ENCODE peak calls at places on chromosomes 2 and 18, in nine cellular contexts. H is H9; T is CD8-positive, alpha-beta T cell; K is AG09319; R is A549; P is adrenal gland; W is endodermal cell; A is epithelial cell of proximal tubule; Q is body of pancreas. Y is an unnamed sample.
A peak's percentile ranks its signal among the peaks of the same experiment; 100 is the strongest.

GRCh38 chr2:238698451-238699306 is 149.2 kb upstream of the TWIST2 start:
- DNase-seq in K (no peak), Q (no peak), H (no peak), A (no peak), T (no peak), P (no peak), W (peak; percentile 20), R (no peak), Y (no peak)

GRCh38 chr2:65204461-65205230 is 23.0 kb upstream of the ACTR2 start:
- DNase-seq in P (no peak), T (no peak), R (no peak), H (no peak), Q (no peak), K (no peak), A (no peak), W (no peak), Y (no peak)

GRCh38 chr2:195559431-195559914 is 97.6 kb upstream of the SLC39A10 start:
- DNase-seq in P (no peak), A (no peak), T (peak; percentile 78), W (no peak), R (no peak), H (peak; percentile 53), Q (peak; percentile 51), K (peak; percentile 64), Y (peak; percentile 77)

GRCh38 chr2:238821391-238821790 is 26.5 kb upstream of the TWIST2 start:
- DNase-seq in P (no peak), A (peak; percentile 82), K (no peak), Q (no peak), T (no peak), W (no peak), H (no peak), R (no peak), Y (no peak)

GRCh38 chr18:10081477-10081876 is 167.7 kb downstream of the VAPA start:
- DNase-seq in W (no peak), A (no peak), Q (no peak), R (no peak), P (no peak), T (no peak), H (no peak), K (no peak), Y (no peak)

GRCh38 chr2:182597570-182597969 is 118.5 kb upstream of the DNAJC10 start:
- DNase-seq in Q (no peak), R (no peak), P (no peak), T (no peak), K (no peak), W (no peak), A (no peak), H (no peak), Y (no peak)

GRCh38 chr18:59268722-59269562 is 4.3 kb downstream of the RAX start:
- DNase-seq in A (no peak), W (peak; percentile 94), P (no peak), H (peak; percentile 89), K (no peak), Q (peak; percentile 46), T (no peak), R (peak; percentile 57), Y (no peak)

GRCh38 chr2:142180820-142181533 is 50.2 kb upstream of the LRP1B start:
- DNase-seq in Q (peak; percentile 21), R (no peak), W (peak; percentile 92), P (no peak), A (no peak), T (no peak), H (peak; percentile 86), K (no peak), Y (no peak)

GRCh38 chr2:26585100-26585499 is 56.1 kb downstream of the CIB4 start:
- DNase-seq in T (no peak), R (no peak), P (no peak), Q (no peak), K (no peak), A (no peak), H (peak; percentile 20), W (no peak), Y (no peak)

GRCh38 chr2:95530734-95531133 is 46.2 kb upstream of the TRIM43B start:
- DNase-seq in K (no peak), W (no peak), Q (no peak), R (no peak), A (no peak), T (no peak), P (no peak), H (no peak), Y (no peak)

GRCh38 chr2:200308421-200309295 is 2.2 kb downstream of the SPATS2L start:
- DNase-seq in P (no peak), R (no peak), T (no peak), H (no peak), Q (no peak), K (no peak), A (no peak), W (no peak), Y (no peak)

GRCh38 chr2:200308001-200308400 is 1.5 kb downstream of the SPATS2L start:
- DNase-seq in H (no peak), A (no peak), R (no peak), K (no peak), P (no peak), T (no peak), W (no peak), Q (no peak), Y (no peak)

GRCh38 chr2:200305797-200306718 is at the start of gene SPATS2L:
- DNase-seq in R (peak; percentile 55), A (no peak), K (peak; percentile 74), Q (peak; percentile 75), T (peak; percentile 55), P (peak; percentile 76), W (peak; percentile 87), H (peak; percentile 65), Y (peak; percentile 49)

GRCh38 chr2:200306719-200306968 is 151 bp downstream of the SPATS2L start:
- DNase-seq in A (no peak), W (no peak), H (no peak), P (no peak), Q (no peak), K (no peak), T (no peak), R (no peak), Y (no peak)

DNA sequence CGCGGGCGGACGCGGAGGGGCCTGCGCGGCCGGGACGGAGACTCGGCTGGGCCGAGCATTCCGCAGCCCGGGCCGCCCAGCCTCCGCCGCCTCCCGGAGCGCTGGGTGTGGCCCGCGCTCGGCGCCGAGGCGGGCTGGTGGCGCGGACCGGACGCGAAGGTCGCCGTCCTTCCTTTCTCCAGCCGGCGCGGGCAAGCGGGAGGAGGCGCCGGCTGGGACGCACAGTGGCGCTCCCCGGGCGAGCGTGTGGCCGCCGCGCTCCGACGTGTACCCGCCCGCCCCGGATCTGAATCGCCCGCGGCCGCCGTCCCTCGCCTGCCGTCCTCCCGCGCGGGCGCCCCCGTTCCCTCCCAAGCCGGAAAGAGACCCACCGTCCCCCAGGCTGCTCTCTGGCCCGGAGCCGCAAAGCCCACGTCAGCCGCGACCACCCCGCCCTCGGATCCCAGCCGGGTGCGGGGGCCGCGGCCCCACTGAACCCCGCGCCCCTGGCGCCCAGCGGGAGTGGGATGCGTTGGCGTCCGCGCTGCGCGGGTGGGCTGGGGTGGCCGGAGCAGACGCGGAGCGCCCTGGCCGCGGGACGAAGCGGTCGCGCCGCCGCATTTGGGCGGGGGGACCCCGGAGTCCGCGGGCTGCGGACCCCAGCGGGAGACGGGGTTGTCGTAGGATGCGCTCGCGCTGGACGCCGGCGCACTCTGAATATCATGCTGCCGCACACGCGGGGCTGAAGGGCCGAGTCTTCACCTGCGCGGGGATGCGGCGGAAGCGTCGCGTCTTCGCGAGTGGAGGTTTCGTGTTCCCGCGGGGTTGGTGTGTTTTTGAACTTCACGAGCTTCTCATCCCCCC is 697 bp downstream of the SPATS2L start:
- DNase-seq in Q (peak; percentile 48), T (peak; percentile 50), H (peak; percentile 39), R (peak; percentile 18), W (peak; percentile 66), K (no peak), P (peak; percentile 49), A (no peak), Y (no peak)
- TF ChIP-seq CTCF in Q (peak; percentile 0), T (no peak), H (no peak), R (no peak), W (no peak), K (no peak), P (no peak), A (no peak), Y (no peak)

GRCh38 chr2:175187378-175187777 is 5.9 kb upstream of the ATP5MC3 start:
- DNase-seq in A (no peak), P (no peak), Q (no peak), K (no peak), W (peak; percentile 61), R (peak; percentile 7), T (no peak), H (peak; percentile 48), Y (no peak)
- TF ChIP-seq CTCF in A (peak; percentile 38), P (no peak), Q (no peak), K (peak; percentile 13), W (peak; percentile 63), R (peak; percentile 25), T (peak; percentile 11), H (peak; percentile 54), Y (peak; percentile 38)

GRCh38 chr2:40209728-40210127 is 242.2 kb downstream of the SLC8A1 start:
- DNase-seq in K (no peak), A (no peak), Q (no peak), T (no peak), H (no peak), R (no peak), P (no peak), W (no peak), Y (no peak)

GRCh38 chr2:40210344-40210967 is 241.4 kb downstream of the SLC8A1 start:
- DNase-seq in K (no peak), Q (no peak), A (no peak), P (no peak), T (no peak), R (no peak), W (no peak), H (no peak), Y (no peak)

GRCh38 chr2:40210968-40211353 is 240.9 kb downstream of the SLC8A1 start:
- DNase-seq in R (no peak), T (no peak), H (no peak), Q (no peak), P (no peak), K (no peak), A (no peak), W (no peak), Y (no peak)

GRCh38 chr2:40213616-40214015 is 238.3 kb downstream of the SLC8A1 start:
- DNase-seq in A (no peak), W (no peak), Q (no peak), P (no peak), H (no peak), K (no peak), T (no peak), R (no peak), Y (no peak)

DNA sequence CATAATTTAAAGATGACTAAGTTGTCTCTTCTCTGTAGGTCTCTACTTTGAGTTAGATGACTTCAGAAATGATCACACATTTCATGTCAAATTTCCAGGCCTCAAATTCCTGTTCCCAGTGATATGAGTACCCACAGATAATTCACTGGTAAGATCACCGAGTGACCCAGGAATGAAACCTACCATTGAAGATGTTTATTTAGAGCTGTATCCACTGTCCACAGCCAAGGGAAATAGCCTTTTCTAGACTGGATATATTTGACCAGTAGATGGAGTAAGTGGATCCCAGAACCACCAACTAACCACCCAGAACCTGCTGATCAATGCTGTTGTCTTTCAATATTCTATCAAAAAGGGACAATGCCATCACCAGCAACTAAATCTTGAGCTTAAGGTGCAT is 238.8 kb downstream of the SLC8A1 start:
- DNase-seq in A (no peak), H (no peak), W (no peak), P (no peak), Q (no peak), R (no peak), K (no peak), T (no peak), Y (no peak)
- TF ChIP-seq CTCF in A (peak; percentile 69), H (peak; percentile 55), W (peak; percentile 69), P (peak; percentile 48), Q (peak; percentile 25), R (peak; percentile 31), K (peak; percentile 48), T (no peak), Y (peak; percentile 60)

GRCh38 chr2:29372185-29372584 is 257.0 kb downstream of the CLIP4 start:
- DNase-seq in K (no peak), W (no peak), Q (peak; percentile 9), T (no peak), H (no peak), A (peak; percentile 79), R (no peak), P (no peak), Y (no peak)
- TF ChIP-seq CTCF in K (no peak), W (no peak), Q (no peak), T (no peak), H (no peak), A (no peak), R (no peak), P (no peak), Y (no peak)